ENCODE peak calls at places on chromosome 3, in six cellular contexts. One of them, this sample, is unnamed.

GRCh38 chr3:33006081-33006480 is 54.6 kb downstream of the CCR4 start:
- DNase-seq in AG10803: no peak
- DNase-seq in retinal pigment epithelial cell: no peak
- DNase-seq in HFFc6: no peak
- DNase-seq in heart left ventricle: no peak
- DNase-seq in AG04450: no peak
- DNase-seq in this sample: no peak

GRCh38 chr3:108804437-108804836 is 18.1 kb upstream of the TRAT1 start:
- DNase-seq in heart left ventricle: no peak
- DNase-seq in HFFc6: no peak
- DNase-seq in AG10803: no peak
- DNase-seq in retinal pigment epithelial cell: peak; percentile 38
- DNase-seq in AG04450: no peak
- DNase-seq in this sample: no peak

GRCh38 chr3:157369712-157370447 is 66.8 kb upstream of the PTX3 start:
- DNase-seq in HFFc6: no peak
- DNase-seq in AG10803: no peak
- DNase-seq in retinal pigment epithelial cell: peak; percentile 39
- DNase-seq in heart left ventricle: no peak
- DNase-seq in AG04450: no peak
- DNase-seq in this sample: no peak

GRCh38 chr3:144556392-144556791 is 584.8 kb downstream of the DIPK2A start:
- DNase-seq in AG10803: peak; percentile 13
- DNase-seq in HFFc6: no peak
- DNase-seq in retinal pigment epithelial cell: no peak
- DNase-seq in AG04450: no peak
- DNase-seq in heart left ventricle: no peak
- DNase-seq in this sample: no peak

GRCh38 chr3:38094999-38095398 is 41.9 kb downstream of the ACAA1 start:
- DNase-seq in heart left ventricle: no peak
- DNase-seq in retinal pigment epithelial cell: no peak
- DNase-seq in HFFc6: no peak
- DNase-seq in AG10803: no peak
- DNase-seq in AG04450: no peak
- DNase-seq in this sample: no peak

GRCh38 chr3:37228734-37229133 is 54.4 kb upstream of the LRRFIP2 start:
- DNase-seq in retinal pigment epithelial cell: no peak
- DNase-seq in AG04450: no peak
- DNase-seq in HFFc6: no peak
- DNase-seq in AG10803: no peak
- DNase-seq in heart left ventricle: no peak
- DNase-seq in this sample: no peak

GRCh38 chr3:24475945-24476344 is 18.7 kb downstream of the THRB start:
- DNase-seq in HFFc6: no peak
- DNase-seq in retinal pigment epithelial cell: no peak
- DNase-seq in AG10803: no peak
- DNase-seq in heart left ventricle: no peak
- DNase-seq in AG04450: no peak
- DNase-seq in this sample: no peak

GRCh38 chr3:8210752-8211405 is 290.7 kb upstream of the LMCD1 start:
- DNase-seq in retinal pigment epithelial cell: no peak
- DNase-seq in AG04450: no peak
- DNase-seq in AG10803: peak; percentile 73
- DNase-seq in heart left ventricle: no peak
- DNase-seq in HFFc6: no peak
- DNase-seq in this sample: no peak

GRCh38 chr3:36957862-36958686 is 13.2 kb upstream of the TRANK1 start:
- DNase-seq in HFFc6: peak; percentile 41
- DNase-seq in AG10803: peak; percentile 44
- DNase-seq in retinal pigment epithelial cell: no peak
- DNase-seq in AG04450: peak; percentile 58
- DNase-seq in heart left ventricle: no peak
- DNase-seq in this sample: no peak

GRCh38 chr3:120448707-120449650 is 1.8 kb downstream of the FSTL1 start:
- DNase-seq in HFFc6: peak; percentile 68
- DNase-seq in AG04450: no peak
- DNase-seq in AG10803: peak; percentile 97
- DNase-seq in retinal pigment epithelial cell: no peak
- DNase-seq in heart left ventricle: no peak
- DNase-seq in this sample: no peak

GRCh38 chr3:103810167-103810566 is 1375.4 kb downstream of the ZPLD1 start:
- DNase-seq in heart left ventricle: no peak
- DNase-seq in HFFc6: no peak
- DNase-seq in AG04450: no peak
- DNase-seq in AG10803: no peak
- DNase-seq in retinal pigment epithelial cell: no peak
- DNase-seq in this sample: no peak

GRCh38 chr3:13716540-13717221 is 163.2 kb downstream of the WNT7A start:
- DNase-seq in AG10803: no peak
- DNase-seq in AG04450: no peak
- DNase-seq in HFFc6: no peak
- DNase-seq in retinal pigment epithelial cell: no peak
- DNase-seq in heart left ventricle: no peak
- DNase-seq in this sample: no peak

GRCh38 chr3:183618542-183618941 is 16.9 kb upstream of the KLHL24 start:
- DNase-seq in AG04450: no peak
- DNase-seq in AG10803: no peak
- DNase-seq in retinal pigment epithelial cell: no peak
- DNase-seq in HFFc6: no peak
- DNase-seq in heart left ventricle: no peak
- DNase-seq in this sample: no peak

GRCh38 chr3:17554078-17554477 is 188.4 kb downstream of the TBC1D5 start:
- DNase-seq in AG10803: no peak
- DNase-seq in HFFc6: no peak
- DNase-seq in AG04450: no peak
- DNase-seq in heart left ventricle: no peak
- DNase-seq in retinal pigment epithelial cell: no peak
- DNase-seq in this sample: no peak

GRCh38 chr3:126337980-126338651 is 19.1 kb downstream of the KLF15 start:
- DNase-seq in retinal pigment epithelial cell: no peak
- DNase-seq in HFFc6: no peak
- DNase-seq in AG04450: no peak
- DNase-seq in AG10803: no peak
- DNase-seq in heart left ventricle: peak; percentile 2
- DNase-seq in this sample: peak; percentile 12

GRCh38 chr3:107450254-107450653 is 72.5 kb upstream of the BBX start:
- DNase-seq in heart left ventricle: no peak
- DNase-seq in AG04450: no peak
- DNase-seq in AG10803: peak; percentile 3
- DNase-seq in retinal pigment epithelial cell: no peak
- DNase-seq in HFFc6: peak; percentile 39
- DNase-seq in this sample: no peak

GRCh38 chr3:36932979-36933378 is 11.9 kb downstream of the TRANK1 start:
- DNase-seq in HFFc6: no peak
- DNase-seq in AG04450: no peak
- DNase-seq in AG10803: no peak
- DNase-seq in retinal pigment epithelial cell: no peak
- DNase-seq in heart left ventricle: no peak
- DNase-seq in this sample: no peak

GRCh38 chr3:31086698-31087097 is 192.2 kb upstream of the GADL1 start:
- DNase-seq in retinal pigment epithelial cell: peak; percentile 89
- DNase-seq in AG10803: no peak
- DNase-seq in HFFc6: no peak
- DNase-seq in heart left ventricle: no peak
- DNase-seq in AG04450: no peak
- DNase-seq in this sample: no peak

GRCh38 chr3:194806991-194807685 is 121.5 kb downstream of the FAM43A start:
- DNase-seq in retinal pigment epithelial cell: no peak
- DNase-seq in AG10803: peak; percentile 67
- DNase-seq in heart left ventricle: no peak
- DNase-seq in AG04450: no peak
- DNase-seq in HFFc6: peak; percentile 44
- DNase-seq in this sample: no peak

GRCh38 chr3:179450901-179451334 is 352 bp downstream of the GNB4 start:
- DNase-seq in HFFc6: peak; percentile 4
- DNase-seq in heart left ventricle: peak; percentile 49
- DNase-seq in AG04450: no peak
- DNase-seq in retinal pigment epithelial cell: no peak
- DNase-seq in AG10803: peak; percentile 29
- DNase-seq in this sample: no peak

GRCh38 chr3:50583897-50584296 is 14.6 kb downstream of the HEMK1 start:
- DNase-seq in retinal pigment epithelial cell: no peak
- DNase-seq in AG10803: peak; percentile 68
- DNase-seq in HFFc6: no peak
- DNase-seq in AG04450: no peak
- DNase-seq in heart left ventricle: peak; percentile 81
- DNase-seq in this sample: no peak

GRCh38 chr3:139642981-139643380 is 34.8 kb downstream of the NMNAT3 start:
- DNase-seq in heart left ventricle: no peak
- DNase-seq in AG04450: no peak
- DNase-seq in retinal pigment epithelial cell: no peak
- DNase-seq in HFFc6: no peak
- DNase-seq in AG10803: no peak
- DNase-seq in this sample: no peak

GRCh38 chr3:139646505-139646904 is 31.3 kb downstream of the NMNAT3 start:
- DNase-seq in AG10803: no peak
- DNase-seq in retinal pigment epithelial cell: no peak
- DNase-seq in heart left ventricle: no peak
- DNase-seq in HFFc6: no peak
- DNase-seq in AG04450: no peak
- DNase-seq in this sample: no peak
- TF ChIP-seq CTCF in AG10803: no peak
- TF ChIP-seq CTCF in retinal pigment epithelial cell: no peak
- TF ChIP-seq CTCF in heart left ventricle: no peak
- TF ChIP-seq CTCF in HFFc6: no peak
- TF ChIP-seq CTCF in AG04450: no peak
- TF ChIP-seq CTCF in this sample: no peak

GRCh38 chr3:11424277-11424676 is 152.1 kb downstream of the ATG7 start:
- DNase-seq in AG04450: no peak
- DNase-seq in retinal pigment epithelial cell: no peak
- DNase-seq in HFFc6: no peak
- DNase-seq in heart left ventricle: no peak
- DNase-seq in AG10803: no peak
- DNase-seq in this sample: no peak
- TF ChIP-seq CTCF in AG04450: no peak
- TF ChIP-seq CTCF in retinal pigment epithelial cell: no peak
- TF ChIP-seq CTCF in HFFc6: no peak
- TF ChIP-seq CTCF in heart left ventricle: no peak
- TF ChIP-seq CTCF in AG10803: no peak
- TF ChIP-seq CTCF in this sample: no peak

DNA sequence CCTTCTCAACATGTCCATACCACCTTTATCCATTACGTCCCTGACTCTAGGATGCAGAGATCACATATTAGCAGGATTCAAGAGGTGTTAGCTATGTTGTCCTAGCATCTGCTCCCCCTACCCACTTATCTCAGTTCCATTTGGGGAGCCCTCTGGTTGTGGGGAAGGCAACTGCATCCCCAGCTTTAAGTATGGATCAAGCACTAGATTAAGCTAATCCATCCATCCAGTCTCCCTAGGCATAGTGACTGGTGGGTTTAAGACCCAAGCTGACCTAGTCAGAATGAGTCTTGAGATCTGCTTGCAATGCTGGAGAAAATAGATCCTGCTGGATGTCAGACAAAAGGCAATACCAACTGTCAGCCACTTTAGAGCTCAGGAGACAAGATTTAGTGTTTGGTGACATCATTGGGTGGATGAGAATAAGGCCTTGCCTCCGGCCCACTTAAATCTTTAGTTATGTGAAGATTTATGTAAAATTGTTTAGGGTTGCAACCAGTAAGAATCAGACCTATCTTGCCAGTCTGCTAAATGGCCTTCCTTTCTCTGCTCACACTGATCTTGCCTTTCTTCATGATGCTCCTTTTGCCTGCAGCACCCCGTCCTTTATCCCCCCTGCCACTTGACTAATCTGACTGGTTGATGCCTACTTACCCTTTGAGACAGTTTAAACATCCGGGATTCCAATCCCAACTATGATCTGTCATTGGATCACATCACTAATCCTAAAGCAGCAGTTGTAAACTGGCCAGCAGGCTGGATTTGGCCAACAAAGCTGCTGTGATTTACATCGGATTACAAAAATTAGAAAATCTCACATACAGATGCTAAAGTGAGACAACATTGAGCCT is 2.1 kb upstream of the ISY1 start:
- DNase-seq in HFFc6: no peak
- DNase-seq in AG04450: no peak
- DNase-seq in retinal pigment epithelial cell: no peak
- DNase-seq in AG10803: no peak
- DNase-seq in heart left ventricle: no peak
- DNase-seq in this sample: no peak
- TF ChIP-seq CTCF in HFFc6: peak; percentile 59
- TF ChIP-seq CTCF in AG04450: peak; percentile 45
- TF ChIP-seq CTCF in retinal pigment epithelial cell: peak; percentile 38
- TF ChIP-seq CTCF in AG10803: peak; percentile 34
- TF ChIP-seq CTCF in heart left ventricle: no peak
- TF ChIP-seq CTCF in this sample: no peak

GRCh38 chr3:56855856-56856538 is 54.2 kb upstream of the ARHGEF3 start:
- DNase-seq in AG10803: no peak
- DNase-seq in heart left ventricle: peak; percentile 15
- DNase-seq in HFFc6: no peak
- DNase-seq in retinal pigment epithelial cell: no peak
- DNase-seq in AG04450: no peak
- DNase-seq in this sample: no peak
- TF ChIP-seq CTCF in AG10803: peak; percentile 43
- TF ChIP-seq CTCF in heart left ventricle: peak; percentile 53
- TF ChIP-seq CTCF in HFFc6: peak; percentile 75
- TF ChIP-seq CTCF in retinal pigment epithelial cell: peak; percentile 84
- TF ChIP-seq CTCF in AG04450: peak; percentile 52
- TF ChIP-seq CTCF in this sample: peak; percentile 44

DNA sequence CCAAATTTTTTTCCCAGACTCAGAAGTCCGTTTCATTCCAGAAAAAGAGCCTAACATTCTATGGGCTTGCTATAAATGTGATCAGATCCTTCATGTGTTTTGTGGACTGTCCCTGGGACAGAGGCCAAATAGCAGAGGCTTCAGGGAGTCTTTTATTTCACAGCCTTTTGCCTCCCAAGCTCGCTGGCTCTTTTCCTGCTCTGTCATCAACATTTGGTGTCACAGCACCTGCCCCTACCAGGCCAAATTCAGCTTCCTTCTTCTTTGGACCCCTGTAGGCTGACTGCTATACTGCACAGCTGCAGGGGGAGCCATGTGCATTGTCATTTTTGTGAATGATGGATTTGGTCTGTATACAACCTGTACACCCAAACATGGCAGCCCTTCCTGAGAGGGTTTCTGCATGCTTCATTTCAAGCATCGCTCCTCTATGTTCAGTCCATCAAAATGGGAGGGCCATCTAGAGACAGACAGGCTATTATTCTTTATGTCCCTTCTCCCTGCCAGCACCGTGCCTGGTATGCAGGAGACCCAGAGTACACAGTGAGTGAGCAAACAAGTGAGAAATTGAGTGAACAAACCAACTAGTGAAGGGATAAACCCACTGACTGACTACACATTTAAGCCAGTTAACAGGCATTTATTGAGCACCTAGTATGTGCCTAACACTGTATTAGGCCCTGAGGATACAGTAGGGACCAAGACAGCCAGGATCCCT is 17.9 kb upstream of the RPP14 start:
- DNase-seq in AG04450: no peak
- DNase-seq in HFFc6: no peak
- DNase-seq in heart left ventricle: no peak
- DNase-seq in AG10803: peak; percentile 4
- DNase-seq in retinal pigment epithelial cell: no peak
- DNase-seq in this sample: no peak
- TF ChIP-seq CTCF in AG04450: no peak
- TF ChIP-seq CTCF in HFFc6: peak; percentile 43
- TF ChIP-seq CTCF in heart left ventricle: no peak
- TF ChIP-seq CTCF in AG10803: peak; percentile 1
- TF ChIP-seq CTCF in retinal pigment epithelial cell: peak; percentile 11
- TF ChIP-seq CTCF in this sample: no peak

This sample was measured in mesothelial cell of epicardium.